ENCODE peak calls at places on chromosomes 4 and X, in nine cellular contexts. One of them, this sample, is unnamed.

GRCh38 chr4:86615501-86615900 is 21.4 kb downstream of the PTPN13 start:
- DNase-seq in fibroblast of pulmonary artery: no peak
- DNase-seq in AG08395: no peak
- DNase-seq in IMR-90: no peak
- DNase-seq in KBM-7: no peak
- DNase-seq in brain microvascular endothelial cell: no peak
- DNase-seq in NCI-H2029 treated with DMSO at 0.1 percent for 48 hours: no peak
- DNase-seq in stimulated activated naive CD4-positive, alpha-beta T cell: no peak
- DNase-seq in amniotic epithelial cell: no peak
- DNase-seq in this sample: no peak

GRCh38 chrX:108412783-108413182 is 25.4 kb downstream of the COL4A6 start:
- DNase-seq in fibroblast of pulmonary artery: no peak
- DNase-seq in AG08395: no peak
- DNase-seq in IMR-90: no peak
- DNase-seq in KBM-7: no peak
- DNase-seq in brain microvascular endothelial cell: no peak
- DNase-seq in NCI-H2029 treated with DMSO at 0.1 percent for 48 hours: no peak
- DNase-seq in stimulated activated naive CD4-positive, alpha-beta T cell: no peak
- DNase-seq in amniotic epithelial cell: no peak
- DNase-seq in this sample: no peak

GRCh38 chr4:88919056-88919455 is 137.9 kb downstream of the FAM13A start:
- DNase-seq in fibroblast of pulmonary artery: no peak
- DNase-seq in AG08395: no peak
- DNase-seq in IMR-90: no peak
- DNase-seq in KBM-7: no peak
- DNase-seq in brain microvascular endothelial cell: no peak
- DNase-seq in NCI-H2029 treated with DMSO at 0.1 percent for 48 hours: no peak
- DNase-seq in stimulated activated naive CD4-positive, alpha-beta T cell: no peak
- DNase-seq in amniotic epithelial cell: no peak
- DNase-seq in this sample: no peak

GRCh38 chr4:86977621-86978184 is 42.9 kb downstream of the AFF1 start:
- DNase-seq in fibroblast of pulmonary artery: peak; percentile 70
- DNase-seq in AG08395: peak; percentile 28
- DNase-seq in IMR-90: peak; percentile 76
- DNase-seq in KBM-7: no peak
- DNase-seq in brain microvascular endothelial cell: peak; percentile 86
- DNase-seq in NCI-H2029 treated with DMSO at 0.1 percent for 48 hours: peak; percentile 55
- DNase-seq in stimulated activated naive CD4-positive, alpha-beta T cell: no peak
- DNase-seq in amniotic epithelial cell: peak; percentile 60
- DNase-seq in this sample: peak; percentile 82

GRCh38 chrX:11609109-11609508 is 56.6 kb downstream of the ARHGAP6 start:
- DNase-seq in fibroblast of pulmonary artery: no peak
- DNase-seq in AG08395: no peak
- DNase-seq in IMR-90: no peak
- DNase-seq in KBM-7: no peak
- DNase-seq in brain microvascular endothelial cell: no peak
- DNase-seq in NCI-H2029 treated with DMSO at 0.1 percent for 48 hours: no peak
- DNase-seq in stimulated activated naive CD4-positive, alpha-beta T cell: no peak
- DNase-seq in amniotic epithelial cell: no peak
- DNase-seq in this sample: no peak

GRCh38 chr4:93779228-93779627 is 49.3 kb upstream of the ATOH1 start:
- DNase-seq in fibroblast of pulmonary artery: no peak
- DNase-seq in AG08395: no peak
- DNase-seq in IMR-90: no peak
- DNase-seq in KBM-7: no peak
- DNase-seq in brain microvascular endothelial cell: no peak
- DNase-seq in NCI-H2029 treated with DMSO at 0.1 percent for 48 hours: no peak
- DNase-seq in stimulated activated naive CD4-positive, alpha-beta T cell: no peak
- DNase-seq in amniotic epithelial cell: no peak
- DNase-seq in this sample: no peak

GRCh38 chr4:31045151-31045550 is 325.0 kb downstream of the PCDH7 start:
- DNase-seq in fibroblast of pulmonary artery: no peak
- DNase-seq in AG08395: no peak
- DNase-seq in IMR-90: no peak
- DNase-seq in KBM-7: no peak
- DNase-seq in brain microvascular endothelial cell: no peak
- DNase-seq in NCI-H2029 treated with DMSO at 0.1 percent for 48 hours: peak; percentile 35
- DNase-seq in stimulated activated naive CD4-positive, alpha-beta T cell: no peak
- DNase-seq in amniotic epithelial cell: no peak
- DNase-seq in this sample: no peak

GRCh38 chr4:76704133-76704881 is 193.6 kb downstream of the SOWAHB start:
- DNase-seq in fibroblast of pulmonary artery: peak; percentile 71
- DNase-seq in AG08395: no peak
- DNase-seq in IMR-90: peak; percentile 81
- DNase-seq in KBM-7: no peak
- DNase-seq in brain microvascular endothelial cell: peak; percentile 34
- DNase-seq in NCI-H2029 treated with DMSO at 0.1 percent for 48 hours: peak; percentile 72
- DNase-seq in stimulated activated naive CD4-positive, alpha-beta T cell: no peak
- DNase-seq in amniotic epithelial cell: no peak
- DNase-seq in this sample: peak; percentile 61

GRCh38 chr4:1241466-1241935 is 7.4 kb downstream of the CTBP1 start:
- DNase-seq in fibroblast of pulmonary artery: no peak
- DNase-seq in AG08395: no peak
- DNase-seq in IMR-90: no peak
- DNase-seq in KBM-7: no peak
- DNase-seq in brain microvascular endothelial cell: no peak
- DNase-seq in NCI-H2029 treated with DMSO at 0.1 percent for 48 hours: no peak
- DNase-seq in stimulated activated naive CD4-positive, alpha-beta T cell: no peak
- DNase-seq in amniotic epithelial cell: no peak
- DNase-seq in this sample: no peak

GRCh38 chr4:15084780-15085179 is 82.5 kb downstream of the CPEB2 start:
- DNase-seq in fibroblast of pulmonary artery: no peak
- DNase-seq in AG08395: no peak
- DNase-seq in IMR-90: no peak
- DNase-seq in KBM-7: no peak
- DNase-seq in brain microvascular endothelial cell: no peak
- DNase-seq in NCI-H2029 treated with DMSO at 0.1 percent for 48 hours: no peak
- DNase-seq in stimulated activated naive CD4-positive, alpha-beta T cell: no peak
- DNase-seq in amniotic epithelial cell: no peak
- DNase-seq in this sample: no peak

GRCh38 chrX:150227873-150228272 is 135.2 kb upstream of the MAMLD1 start:
- DNase-seq in fibroblast of pulmonary artery: no peak
- DNase-seq in AG08395: no peak
- DNase-seq in IMR-90: no peak
- DNase-seq in KBM-7: no peak
- DNase-seq in brain microvascular endothelial cell: no peak
- DNase-seq in NCI-H2029 treated with DMSO at 0.1 percent for 48 hours: no peak
- DNase-seq in stimulated activated naive CD4-positive, alpha-beta T cell: no peak
- DNase-seq in amniotic epithelial cell: no peak
- DNase-seq in this sample: no peak

GRCh38 chr4:101211146-101211553 is 136.2 kb downstream of the PPP3CA start:
- DNase-seq in fibroblast of pulmonary artery: peak; percentile 19
- DNase-seq in AG08395: no peak
- DNase-seq in IMR-90: peak; percentile 58
- DNase-seq in KBM-7: no peak
- DNase-seq in brain microvascular endothelial cell: no peak
- DNase-seq in NCI-H2029 treated with DMSO at 0.1 percent for 48 hours: no peak
- DNase-seq in stimulated activated naive CD4-positive, alpha-beta T cell: no peak
- DNase-seq in amniotic epithelial cell: peak; percentile 77
- DNase-seq in this sample: no peak